ENCODE peak calls at places on chromosomes 1 and 21, in four cellular contexts. One of them, this sample, is unnamed.

GRCh38 chr1:188715566-188715965 is 1762.1 kb downstream of the BRINP3 start:
- DNase-seq in choroid plexus epithelial cell: peak
- DNase-seq in activated CD8-positive, alpha-beta memory T cell treated with anti-CD3 and anti-CD28 coated beads for 1 hour: no peak
- DNase-seq in kidney: no peak
- DNase-seq in this sample: no peak

GRCh38 chr1:57620589-57620988 is 196.7 kb upstream of the DAB1 start:
- DNase-seq in choroid plexus epithelial cell: no peak
- DNase-seq in activated CD8-positive, alpha-beta memory T cell treated with anti-CD3 and anti-CD28 coated beads for 1 hour: no peak
- DNase-seq in kidney: no peak
- DNase-seq in this sample: no peak

GRCh38 chr21:38945536-38946245 is 140.0 kb downstream of the ETS2 start:
- DNase-seq in choroid plexus epithelial cell: peak
- DNase-seq in activated CD8-positive, alpha-beta memory T cell treated with anti-CD3 and anti-CD28 coated beads for 1 hour: no peak
- DNase-seq in kidney: no peak
- DNase-seq in this sample: no peak

GRCh38 chr21:42472521-42472920 is 23.5 kb downstream of the RSPH1 start:
- DNase-seq in choroid plexus epithelial cell: no peak
- DNase-seq in activated CD8-positive, alpha-beta memory T cell treated with anti-CD3 and anti-CD28 coated beads for 1 hour: no peak
- DNase-seq in kidney: no peak
- DNase-seq in this sample: no peak

GRCh38 chr1:19650416-19651140 is 6.5 kb downstream of the NBL1 start:
- DNase-seq in choroid plexus epithelial cell: no peak
- DNase-seq in activated CD8-positive, alpha-beta memory T cell treated with anti-CD3 and anti-CD28 coated beads for 1 hour: no peak
- DNase-seq in kidney: peak
- DNase-seq in this sample: no peak

GRCh38 chr21:45517249-45518065 is 24.8 kb downstream of the SLC19A1 start:
- DNase-seq in choroid plexus epithelial cell: peak
- DNase-seq in activated CD8-positive, alpha-beta memory T cell treated with anti-CD3 and anti-CD28 coated beads for 1 hour: no peak
- DNase-seq in kidney: peak
- DNase-seq in this sample: peak

GRCh38 chr21:39715804-39716397 is 29.1 kb upstream of the IGSF5 start:
- DNase-seq in choroid plexus epithelial cell: peak
- DNase-seq in activated CD8-positive, alpha-beta memory T cell treated with anti-CD3 and anti-CD28 coated beads for 1 hour: peak
- DNase-seq in kidney: no peak
- DNase-seq in this sample: no peak

GRCh38 chr21:42002421-42002958 is 7.7 kb downstream of the ZBTB21 start:
- DNase-seq in choroid plexus epithelial cell: peak
- DNase-seq in activated CD8-positive, alpha-beta memory T cell treated with anti-CD3 and anti-CD28 coated beads for 1 hour: peak
- DNase-seq in kidney: no peak
- DNase-seq in this sample: no peak

GRCh38 chr1:172322219-172323061 is 98.0 kb upstream of the C1orf105 start:
- DNase-seq in choroid plexus epithelial cell: peak
- DNase-seq in activated CD8-positive, alpha-beta memory T cell treated with anti-CD3 and anti-CD28 coated beads for 1 hour: no peak
- DNase-seq in kidney: peak
- DNase-seq in this sample: peak

This sample was measured in upper lobe of right lung.